ENCODE peak calls at places on chromosome 12, in five cellular contexts. R is AG08395, J is T-helper 22 cell, T is iPS-NIHi11, E is GM10248. X is an unnamed sample.

GRCh38 chr12:43957732-43958131 is 121.9 kb downstream of the TMEM117 start:
- DNase-seq in R (peak), J (no peak), T (peak), E (peak), X (peak)

GRCh38 chr12:107436376-107436775 is 249.2 kb upstream of the PWP1 start:
- DNase-seq in R (peak), J (no peak), T (peak), E (no peak), X (no peak)

GRCh38 chr12:53336137-53336785 is at the start of gene SP7:
- DNase-seq in R (no peak), J (no peak), T (no peak), E (no peak), X (no peak)

GRCh38 chr12:27756670-27757069 is 23.4 kb upstream of the KLHL42 start:
- DNase-seq in R (no peak), J (no peak), T (no peak), E (no peak), X (no peak)

GRCh38 chr12:40832668-40833067 is 140.4 kb downstream of the CNTN1 start:
- DNase-seq in R (no peak), J (no peak), T (no peak), E (no peak), X (no peak)

GRCh38 chr12:112891093-112892024 is 15.4 kb upstream of the OAS1 start:
- DNase-seq in R (no peak), J (no peak), T (no peak), E (no peak), X (no peak)

GRCh38 chr12:78384541-78384940 is 480.0 kb upstream of the SYT1 start:
- DNase-seq in R (no peak), J (no peak), T (no peak), E (no peak), X (no peak)

GRCh38 chr12:126107659-126108058 is 1042.4 kb downstream of the AACS start:
- DNase-seq in R (no peak), J (no peak), T (no peak), E (no peak), X (no peak)

GRCh38 chr12:13099910-13100609 is 3.4 kb downstream of the GSG1 start:
- DNase-seq in R (no peak), J (no peak), T (no peak), E (no peak), X (no peak)

GRCh38 chr12:67220065-67220464 is 49.1 kb upstream of the CAND1 start:
- DNase-seq in R (no peak), J (no peak), T (peak), E (no peak), X (no peak)

GRCh38 chr12:98469108-98469507 is 46.3 kb upstream of the TMPO start:
- DNase-seq in R (no peak), J (no peak), T (no peak), E (no peak), X (no peak)

GRCh38 chr12:80701388-80701787 is 6.0 kb upstream of the MYF6 start:
- DNase-seq in R (no peak), J (no peak), T (no peak), E (no peak), X (no peak)

X was measured in GM19239.